ENCODE peak calls at places on chromosome 10, in six cellular contexts. Q is Peyer's patch; V is heart left ventricle; Z is CD8-positive, alpha-beta T cell; Y is naive thymus-derived CD4-positive, alpha-beta T cell; R is left ventricle myocardium inferior. T is an unnamed sample.

GRCh38 chr10:72637398-72637857 is 11.5 kb upstream of the MICU1 start:
- DNase-seq in R (peak), V (peak), Y (no peak), Q (no peak), Z (no peak), T (peak)

GRCh38 chr10:79277579-79277978 is 69.7 kb upstream of the PPIF start:
- DNase-seq in Y (no peak), V (no peak), Z (no peak), R (no peak), Q (no peak), T (no peak)

GRCh38 chr10:78936412-78937342 is 132.1 kb upstream of the ZMIZ1 start:
- DNase-seq in R (no peak), Z (no peak), Q (no peak), Y (no peak), V (no peak), T (no peak)

GRCh38 chr10:113438660-113439059 is 114.2 kb upstream of the HABP2 start:
- DNase-seq in V (no peak), Y (no peak), Z (no peak), R (no peak), Q (no peak), T (peak)

GRCh38 chr10:72069751-72070501 is 18.4 kb downstream of the SPOCK2 start:
- DNase-seq in V (peak), Z (no peak), R (no peak), Q (no peak), Y (no peak), T (no peak)

GRCh38 chr10:21191512-21191911 is 294.4 kb upstream of the NEBL start:
- DNase-seq in Z (no peak), R (no peak), Q (no peak), V (no peak), Y (no peak), T (no peak)

GRCh38 chr10:42932735-42933453 is 144.0 kb upstream of the RET start:
- DNase-seq in Y (peak), V (no peak), R (no peak), Z (peak), Q (no peak), T (no peak)

GRCh38 chr10:49071221-49071761 is 44.0 kb downstream of the VSTM4 start:
- DNase-seq in Q (no peak), R (no peak), V (no peak), Y (no peak), Z (no peak), T (peak)

GRCh38 chr10:74925716-74926115 is 99.3 kb downstream of the KAT6B start:
- DNase-seq in Q (no peak), Z (no peak), V (peak), R (no peak), Y (no peak), T (no peak)

GRCh38 chr10:98391578-98391991 is 23.4 kb downstream of the PYROXD2 start:
- DNase-seq in Z (no peak), Q (no peak), R (peak), V (peak), Y (no peak), T (peak)

GRCh38 chr10:131750973-131751826 is 149.6 kb upstream of the PPP2R2D start:
- DNase-seq in Y (no peak), Z (no peak), R (no peak), Q (peak), V (no peak), T (peak)

GRCh38 chr10:78875331-78875877 is 193.4 kb upstream of the ZMIZ1 start:
- DNase-seq in Z (no peak), Q (no peak), Y (no peak), V (no peak), R (no peak), T (no peak)

GRCh38 chr10:69449841-69450240 is 1.4 kb upstream of the TSPAN15 start:
- DNase-seq in Q (no peak), Z (peak), Y (peak), V (peak), R (no peak), T (peak)

GRCh38 chr10:96395931-96396877 is 37.4 kb upstream of the OPALIN start:
- DNase-seq in Y (peak), V (peak), R (peak), Q (peak), Z (peak), T (peak)

GRCh38 chr10:30454744-30455498 is 20.9 kb downstream of the MAP3K8 start:
- DNase-seq in R (no peak), V (no peak), Q (no peak), Y (no peak), Z (no peak), T (peak)

GRCh38 chr10:19063991-19064390 is 15.4 kb downstream of the MALRD1 start:
- DNase-seq in R (no peak), Q (no peak), Y (no peak), Z (no peak), V (no peak), T (no peak)

GRCh38 chr10:28332699-28333098 is 29.8 kb upstream of the MPP7 start:
- DNase-seq in Q (no peak), R (no peak), Z (no peak), V (no peak), Y (no peak), T (no peak)

GRCh38 chr10:340646-341045 is 205.4 kb downstream of the ZMYND11 start:
- DNase-seq in Q (no peak), R (no peak), Z (no peak), V (no peak), Y (no peak), T (no peak)

GRCh38 chr10:22624289-22624738 is 90.1 kb downstream of the PIP4K2A start:
- DNase-seq in Z (no peak), Y (no peak), R (no peak), Q (no peak), V (no peak), T (peak)

GRCh38 chr10:47362199-47362598 is 14.0 kb downstream of the RBP3 start:
- DNase-seq in Q (peak), R (no peak), V (no peak), Y (no peak), Z (no peak), T (peak)

GRCh38 chr10:31152421-31153133 is 120.9 kb upstream of the ZNF438 start:
- DNase-seq in Z (no peak), R (no peak), V (peak), Q (no peak), Y (no peak), T (no peak)

GRCh38 chr10:70680899-70681730 is 8.8 kb downstream of the ADAMTS14 start:
- DNase-seq in V (no peak), Q (no peak), R (no peak), Y (no peak), Z (no peak), T (peak)

GRCh38 chr10:14648042-14648765 is 126.5 kb downstream of the FAM107B start:
- DNase-seq in R (peak), Q (peak), Z (peak), Y (peak), V (peak), T (no peak)
- H3K4me3 ChIP-seq in R (peak), Q (no peak), Z (peak), Y (peak), V (no peak), T (no peak)

DNA sequence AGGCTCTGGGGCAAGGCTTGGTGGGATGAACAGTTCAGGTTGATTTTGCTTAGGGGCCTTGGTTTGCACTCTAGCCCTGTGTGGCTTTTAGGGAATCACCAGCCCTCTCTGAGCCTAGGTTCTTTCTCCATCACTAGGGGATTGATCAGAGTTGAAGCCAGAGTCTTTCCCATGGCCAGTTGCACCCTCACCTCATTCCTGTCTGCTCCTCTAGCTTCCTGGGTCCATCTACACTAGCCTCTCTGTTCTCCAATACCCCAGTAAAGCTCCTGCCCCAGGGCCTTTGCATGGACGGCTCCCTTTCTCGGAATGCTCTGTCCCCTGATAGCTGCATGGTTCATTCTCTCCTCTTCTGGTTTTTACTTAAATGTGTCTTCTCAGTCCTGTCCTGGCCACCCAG is 40.4 kb downstream of the SORCS3 start:
- DNase-seq in V (no peak), Y (no peak), Q (no peak), R (no peak), Z (no peak), T (no peak)
- H3K4me3 ChIP-seq in V (peak), Y (no peak), Q (no peak), R (peak), Z (no peak), T (no peak)

GRCh38 chr10:99740933-99741559 is 9.0 kb downstream of the CUTC start:
- DNase-seq in R (no peak), V (no peak), Q (no peak), Y (no peak), Z (no peak), T (peak)
- H3K4me3 ChIP-seq in R (no peak), V (no peak), Q (no peak), Y (no peak), Z (no peak), T (no peak)

GRCh38 chr10:86954681-86955500 is 2.5 kb downstream of the MMRN2 start:
- DNase-seq in Z (no peak), R (no peak), V (no peak), Q (no peak), Y (no peak), T (no peak)

GRCh38 chr10:86953747-86954680 is 3.4 kb downstream of the MMRN2 start:
- DNase-seq in R (peak), Z (no peak), V (peak), Y (no peak), Q (peak), T (no peak)

GRCh38 chr10:86956841-86957448 is 470 bp downstream of the MMRN2 start:
- DNase-seq in Z (no peak), Y (peak), V (peak), R (no peak), Q (peak), T (no peak)

GRCh38 chr10:86956195-86956840 is 1.1 kb downstream of the MMRN2 start:
- DNase-seq in Q (peak), Z (no peak), Y (no peak), R (no peak), V (peak), T (no peak)

DNA sequence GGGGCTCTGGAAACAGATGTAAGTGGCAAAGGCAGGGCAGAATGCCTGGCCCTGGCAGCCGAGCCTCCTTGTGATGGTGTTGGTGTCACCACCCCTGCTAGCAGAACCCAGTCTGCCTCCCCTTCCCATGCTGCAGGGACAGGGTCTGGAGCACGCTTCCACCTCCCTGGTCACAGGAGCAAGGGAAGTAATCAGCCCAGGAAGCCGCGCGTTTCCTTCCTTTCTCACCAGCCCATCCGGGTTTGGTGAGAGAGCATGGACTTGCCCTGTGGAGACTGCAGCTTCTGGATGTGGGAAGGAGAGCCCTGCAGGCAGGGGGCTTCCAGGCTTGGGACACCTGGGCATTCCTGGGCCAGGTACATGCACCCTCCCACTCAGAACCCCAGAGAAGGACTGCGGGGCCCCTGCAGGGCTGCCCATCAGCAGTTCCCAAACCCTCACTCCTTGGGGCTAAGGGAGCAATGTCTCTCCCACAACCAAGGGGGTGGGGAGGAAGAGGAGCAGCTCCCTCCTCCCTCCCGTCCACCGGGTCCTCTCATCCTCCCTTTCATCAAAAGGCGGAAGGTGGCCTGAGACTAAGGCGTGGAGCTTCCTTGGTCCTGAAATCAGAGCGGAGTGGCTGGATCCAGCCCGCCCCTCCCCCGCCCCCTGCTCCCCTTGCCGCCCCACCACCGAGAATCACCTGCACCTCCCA is 1.8 kb downstream of the MMRN2 start:
- DNase-seq in Q (peak), R (no peak), Z (no peak), Y (no peak), V (no peak), T (no peak)
- H3K4me3 ChIP-seq in Q (no peak), R (peak), Z (no peak), Y (no peak), V (peak), T (no peak)

DNA sequence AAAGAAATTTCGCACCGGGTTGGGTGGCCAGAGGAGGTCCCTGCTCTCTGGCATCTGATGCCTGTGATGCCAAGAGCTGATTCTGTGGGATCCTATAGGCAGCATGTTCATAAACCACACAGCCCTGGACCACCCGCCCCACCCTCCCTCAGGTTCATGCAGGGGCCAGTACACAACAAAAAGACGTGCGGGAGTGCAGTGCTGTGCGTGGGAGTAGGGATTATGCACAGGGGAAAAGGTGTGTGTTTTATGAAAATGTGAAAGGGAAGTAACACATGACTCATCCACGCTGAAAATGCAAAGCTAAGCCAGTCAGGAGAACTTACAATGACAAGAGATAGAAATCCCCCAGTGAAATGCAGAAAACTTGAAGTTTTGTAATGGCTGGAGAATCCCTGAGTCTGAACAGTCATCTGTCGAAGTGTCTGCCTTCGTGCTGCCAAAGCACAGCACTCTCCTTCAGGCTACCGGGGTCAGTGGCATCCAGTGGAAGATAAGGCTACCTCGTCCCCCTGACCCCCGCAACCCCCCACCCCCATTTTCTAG is 1.1 kb downstream of the KIAA1217 start:
- DNase-seq in Q (no peak), V (peak), R (no peak), Y (no peak), Z (no peak), T (peak)
- H3K4me3 ChIP-seq in Q (no peak), V (peak), R (peak), Y (no peak), Z (no peak), T (no peak)

GRCh38 chr10:35607475-35608316 is 2.6 kb downstream of the GJD4 start:
- DNase-seq in Y (no peak), Q (no peak), Z (no peak), R (no peak), V (peak), T (peak)
- H3K4me3 ChIP-seq in Y (no peak), Q (peak), Z (peak), R (peak), V (peak), T (peak)

GRCh38 chr10:132992433-132993215 is 50.3 kb upstream of the CFAP46 start:
- DNase-seq in R (peak), Z (no peak), Y (no peak), V (peak), Q (no peak), T (no peak)

GRCh38 chr10:132994811-132995210 is 52.4 kb upstream of the CFAP46 start:
- DNase-seq in V (no peak), Z (no peak), Q (no peak), R (no peak), Y (no peak), T (no peak)

GRCh38 chr10:132995909-132996602 is 53.7 kb upstream of the CFAP46 start:
- DNase-seq in Z (no peak), R (no peak), Q (no peak), V (no peak), Y (no peak), T (no peak)

GRCh38 chr10:132993271-132994260 is 51.2 kb upstream of the CFAP46 start:
- DNase-seq in Z (no peak), V (peak), Q (no peak), Y (no peak), R (peak), T (no peak)

DNA sequence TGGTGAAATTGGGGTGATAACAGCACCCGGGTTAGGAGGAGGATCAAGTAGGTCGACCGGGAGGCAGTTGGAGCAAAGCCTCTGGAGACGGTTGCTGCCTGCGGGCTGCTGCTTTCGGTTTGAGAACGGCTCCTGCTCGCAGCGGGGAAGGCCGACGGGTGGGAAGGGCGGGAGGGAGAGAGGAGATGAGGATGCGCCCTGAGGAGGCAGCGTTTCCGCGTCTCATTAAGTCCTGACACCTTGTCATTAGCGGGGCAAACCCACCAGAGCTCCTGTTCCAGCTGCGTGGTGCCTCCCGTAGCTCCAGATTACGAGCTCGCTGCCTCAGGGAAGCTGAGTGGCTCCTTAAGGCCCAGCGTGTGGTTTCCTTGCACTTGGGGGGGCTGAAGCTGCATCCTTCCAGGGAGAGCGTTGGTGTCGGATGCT is 52.0 kb upstream of the CFAP46 start:
- DNase-seq in Q (no peak), R (no peak), Y (no peak), V (no peak), Z (no peak), T (no peak)
- H3K4me3 ChIP-seq in Q (no peak), R (peak), Y (no peak), V (peak), Z (no peak), T (no peak)

GRCh38 chr10:89838002-89838615 is 136.7 kb downstream of the KIF20B start:
- DNase-seq in R (no peak), V (no peak), Y (no peak), Q (no peak), Z (no peak), T (no peak)
- H3K4me3 ChIP-seq in R (peak), V (peak), Y (peak), Q (peak), Z (peak), T (peak)

GRCh38 chr10:133275683-133276092 is 980 bp downstream of the ADAM8 start:
- DNase-seq in R (no peak), V (no peak), Z (peak), Y (peak), Q (no peak), T (peak)
- H3K4me3 ChIP-seq in R (peak), V (peak), Z (peak), Y (peak), Q (peak), T (no peak)

DNA sequence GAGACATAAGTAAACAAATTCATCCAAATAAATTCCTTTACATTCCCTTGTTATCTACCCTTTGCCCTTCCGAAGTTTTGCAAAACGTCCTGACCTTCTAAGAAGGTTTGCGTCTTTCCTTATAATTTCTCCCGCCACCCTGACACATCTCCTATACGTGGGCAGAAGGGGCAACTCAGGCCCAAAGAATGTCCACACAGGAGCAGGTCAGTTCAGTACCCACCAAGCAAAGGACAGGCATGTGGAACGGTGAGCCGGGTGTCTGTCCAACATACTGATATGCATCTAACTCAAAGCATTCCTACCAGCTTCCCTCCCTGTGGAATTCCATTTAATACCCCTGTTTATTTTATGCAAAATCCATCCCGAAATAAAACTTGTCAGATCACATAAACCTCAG is 85.2 kb downstream of the GPR26 start:
- DNase-seq in Y (no peak), Q (no peak), Z (no peak), R (no peak), V (no peak), T (no peak)
- H3K4me3 ChIP-seq in Y (no peak), Q (no peak), Z (no peak), R (no peak), V (no peak), T (no peak)